ENCODE peak calls at places on chromosome 5, in seven cellular contexts. I is adrenal gland; G is CD8-positive, alpha-beta T cell; S is ovary; N is sigmoid colon; R is mucosa of descending colon; E is fibroblast of pulmonary artery. P is an unnamed sample.

GRCh38 chr5:42718591-42718990 is 38.0 kb upstream of the CCDC152 start:
- DNase-seq in G (no peak), R (no peak), E (peak; percentile 10), I (no peak), S (no peak), N (no peak), P (no peak)

GRCh38 chr5:52269853-52270252 is 517.9 kb upstream of the ITGA1 start:
- DNase-seq in N (no peak), E (no peak), S (no peak), G (no peak), R (no peak), I (no peak), P (no peak)

GRCh38 chr5:15499528-15500325 is at the start of gene FBXL7:
- DNase-seq in S (peak; percentile 83), R (peak; percentile 68), E (peak; percentile 82), G (no peak), I (peak; percentile 87), N (peak; percentile 92), P (no peak)

GRCh38 chr5:53041071-53041692 is 52.0 kb downstream of the ITGA2 start:
- DNase-seq in N (no peak), S (no peak), R (no peak), E (peak; percentile 62), G (no peak), I (no peak), P (no peak)

GRCh38 chr5:109692011-109692410 is 2.3 kb downstream of the MAN2A1 start:
- DNase-seq in G (no peak), S (no peak), I (no peak), E (peak; percentile 57), R (no peak), N (no peak), P (no peak)

GRCh38 chr5:74200560-74200959 is 440.0 kb downstream of the ENC1 start:
- DNase-seq in R (no peak), G (no peak), E (no peak), I (no peak), S (no peak), N (no peak), P (no peak)

GRCh38 chr5:41707853-41708603 is 162.2 kb downstream of the OXCT1 start:
- DNase-seq in S (no peak), E (peak; percentile 82), R (no peak), G (no peak), I (no peak), N (no peak), P (no peak)

GRCh38 chr5:161544350-161544765 is 2.2 kb downstream of the GABRB2 start:
- DNase-seq in I (peak; percentile 62), G (no peak), R (no peak), S (no peak), E (peak; percentile 55), N (no peak), P (no peak)

GRCh38 chr5:93246093-93246855 is 334.7 kb downstream of the NR2F1-AS1 start:
- DNase-seq in S (peak; percentile 48), E (peak; percentile 56), R (no peak), I (no peak), N (peak; percentile 63), G (no peak), P (no peak)

GRCh38 chr5:34651791-34652190 is 4.3 kb upstream of the RAI14 start:
- DNase-seq in I (no peak), N (no peak), G (no peak), E (no peak), R (no peak), S (no peak), P (no peak)

GRCh38 chr5:115069087-115069968 is 100.4 kb downstream of the TRIM36 start:
- DNase-seq in S (no peak), R (no peak), I (peak; percentile 31), N (no peak), E (peak; percentile 61), G (no peak), P (no peak)

GRCh38 chr5:176183321-176184074 is 54.7 kb upstream of the SIMC1 start:
- DNase-seq in G (no peak), E (no peak), S (no peak), I (no peak), R (no peak), N (no peak), P (no peak)

DNA sequence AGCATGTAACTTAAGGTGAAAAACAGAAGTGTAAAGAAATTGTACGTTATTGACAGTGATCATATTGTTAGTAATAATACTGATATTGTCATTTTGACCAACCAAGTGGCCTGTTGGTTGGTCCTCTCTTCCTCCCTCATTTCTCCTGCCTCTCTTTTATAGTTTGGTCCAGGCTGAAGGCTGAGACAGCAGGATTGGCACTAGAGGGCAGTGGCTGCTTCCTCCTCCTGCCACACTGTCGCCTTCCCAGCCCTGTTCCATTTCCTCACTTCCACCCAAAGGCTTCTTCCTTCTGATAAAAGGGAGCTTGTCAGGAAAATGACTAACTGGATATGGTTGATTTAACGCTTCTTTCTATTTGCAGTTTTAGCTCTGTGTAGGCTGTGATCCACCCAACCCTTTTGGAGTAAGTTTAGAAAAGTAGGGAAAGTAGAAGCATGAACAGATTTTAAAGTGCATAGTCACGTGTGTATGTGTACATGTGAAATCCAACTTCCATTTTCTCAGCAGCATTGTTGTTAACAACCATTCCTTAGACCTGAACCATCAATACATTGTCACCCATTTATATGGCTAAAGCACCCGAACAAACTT is 35.6 kb downstream of the PTCD2 start:
- DNase-seq in S (no peak), R (no peak), N (no peak), E (peak; percentile 64), G (no peak), I (peak; percentile 37), P (no peak)
- TF ChIP-seq CTCF in S (no peak), R (no peak), N (no peak), E (peak; percentile 61), G (no peak), I (peak; percentile 26), P (no peak)

GRCh38 chr5:98489021-98489420 is 284.4 kb upstream of the RGMB start:
- DNase-seq in R (no peak), N (no peak), E (no peak), G (no peak), S (no peak), I (no peak), P (no peak)

GRCh38 chr5:98492258-98492657 is 281.2 kb upstream of the RGMB start:
- DNase-seq in I (no peak), R (no peak), S (no peak), N (no peak), E (peak; percentile 30), G (no peak), P (no peak)

DNA sequence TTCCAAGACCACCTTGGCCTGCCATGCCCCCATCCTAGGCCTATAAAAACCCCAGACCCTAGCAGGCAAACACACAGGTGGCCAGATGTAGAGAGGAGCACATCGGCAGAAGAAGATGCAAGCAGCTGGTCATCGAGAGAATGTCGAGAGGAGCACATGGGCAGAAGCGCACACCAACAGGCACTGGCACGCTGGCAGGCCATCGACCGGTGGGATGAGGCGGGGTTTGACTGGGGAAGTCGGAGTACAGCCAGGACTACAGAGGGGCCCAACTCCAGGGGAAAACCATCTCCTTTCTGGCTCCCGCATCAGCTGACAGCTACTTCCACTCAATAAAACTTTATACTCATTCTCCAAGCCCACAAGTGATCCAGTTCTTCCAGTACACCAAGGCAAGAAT is 283.1 kb upstream of the RGMB start:
- DNase-seq in I (no peak), E (no peak), N (no peak), G (no peak), R (no peak), S (no peak), P (no peak)
- TF ChIP-seq CTCF in I (no peak), E (no peak), N (no peak), G (no peak), R (no peak), S (no peak), P (no peak)

GRCh38 chr5:160119142-160119904 is at the start of gene PWWP2A:
- DNase-seq in I (peak; percentile 100), G (peak; percentile 97), R (peak; percentile 98), E (peak; percentile 100), N (peak; percentile 100), S (peak; percentile 100), P (peak; percentile 81)
- TF ChIP-seq CTCF in I (no peak), G (no peak), R (no peak), E (no peak), N (no peak), S (no peak), P (no peak)

DNA sequence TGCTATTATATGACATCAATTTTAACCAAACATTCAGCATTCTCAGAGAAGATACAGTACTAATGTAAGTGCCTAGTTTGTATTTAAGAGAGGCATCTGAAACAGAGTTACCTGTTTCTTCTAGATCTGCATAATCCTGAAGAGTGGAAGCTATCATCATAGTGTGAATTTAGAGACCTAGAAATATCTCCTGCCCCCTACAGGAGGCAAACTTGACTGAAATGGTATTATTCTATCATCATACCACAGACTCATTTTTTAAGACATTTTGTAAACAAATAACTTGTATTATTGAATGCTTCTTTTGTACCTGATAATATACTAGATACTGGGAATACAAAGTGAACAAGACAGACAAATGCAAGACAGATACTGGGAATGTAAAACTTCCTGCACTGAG is 216.8 kb upstream of the RPS23 start:
- DNase-seq in S (no peak), I (no peak), R (no peak), E (peak; percentile 34), G (no peak), N (no peak), P (no peak)
- TF ChIP-seq CTCF in S (no peak), I (no peak), R (no peak), E (peak; percentile 53), G (no peak), N (no peak), P (no peak)